ENCODE peak calls at places on chromosomes 11 and 22, in five cellular contexts. K is A549, I is right lobe of liver, F is lung, N is pancreas. B is an unnamed sample.

GRCh38 chr11:107275632-107276031 is 182.0 kb downstream of the CWF19L2 start:
- DNase-seq in F (no peak), K (peak; percentile 6), N (no peak), I (no peak), B (no peak)

GRCh38 chr22:23696326-23696851 is 5.6 kb downstream of the RGL4 start:
- DNase-seq in K (no peak), F (no peak), I (no peak), N (peak; percentile 58), B (no peak)

GRCh38 chr22:49525776-49526535 is 301.7 kb downstream of the BRD1 start:
- DNase-seq in K (no peak), N (no peak), I (no peak), F (no peak), B (no peak)

GRCh38 chr11:21806982-21807749 is 385.7 kb upstream of the ANO5 start:
- DNase-seq in I (no peak), K (no peak), F (no peak), N (no peak), B (no peak)

GRCh38 chr22:42114721-42115120 is 15.9 kb downstream of the CYP2D6 start:
- DNase-seq in N (no peak), I (no peak), K (peak; percentile 34), F (no peak), B (no peak)

GRCh38 chr11:43825217-43825816 is 55.3 kb upstream of the ALKBH3 start:
- DNase-seq in I (no peak), N (no peak), K (peak; percentile 31), F (no peak), B (no peak)

GRCh38 chr22:17086750-17087149 is 1.9 kb downstream of the IL17RA start:
- DNase-seq in N (no peak), K (no peak), F (no peak), I (peak; percentile 50), B (no peak)

GRCh38 chr11:77151804-77152513 is 23.9 kb downstream of the MYO7A start:
- DNase-seq in K (no peak), F (no peak), N (no peak), I (peak; percentile 37), B (no peak)

GRCh38 chr22:41442240-41442792 is 4.3 kb downstream of the TOB2 start:
- DNase-seq in F (no peak), N (no peak), K (no peak), I (no peak), B (no peak)

GRCh38 chr11:8070417-8071101 is 10.5 kb upstream of the TUB start:
- DNase-seq in I (no peak), F (no peak), K (peak; percentile 34), N (peak; percentile 27), B (no peak)

GRCh38 chr22:41893591-41894375 is 21.1 kb downstream of the SHISA8 start:
- DNase-seq in K (no peak), N (no peak), I (no peak), F (no peak), B (no peak)

GRCh38 chr11:38491986-38492385 is 1894.0 kb upstream of the RAG2 start:
- DNase-seq in K (no peak), N (no peak), F (no peak), I (no peak), B (no peak)

GRCh38 chr11:93054881-93055280 is 85.4 kb downstream of the MTNR1B start:
- DNase-seq in I (no peak), K (peak; percentile 91), F (no peak), N (no peak), B (no peak)

GRCh38 chr22:21952586-21953571 is at the start of gene PPM1F:
- DNase-seq in F (peak; percentile 87), K (peak; percentile 55), N (peak; percentile 98), I (peak; percentile 90), B (no peak)

GRCh38 chr22:41178425-41178975 is 26.6 kb upstream of the L3MBTL2 start:
- DNase-seq in N (no peak), K (no peak), F (no peak), I (peak; percentile 83), B (no peak)

GRCh38 chr11:46535688-46536087 is 58.1 kb downstream of the AMBRA1 start:
- DNase-seq in I (no peak), N (no peak), K (no peak), F (no peak), B (no peak)

GRCh38 chr11:27882066-27882697 is 181.9 kb upstream of the BDNF start:
- DNase-seq in N (no peak), F (no peak), I (no peak), K (peak; percentile 27), B (no peak)

GRCh38 chr22:40911772-40912171 is 39.4 kb upstream of the RBX1 start:
- DNase-seq in I (no peak), N (no peak), K (no peak), F (no peak), B (no peak)

GRCh38 chr11:131808466-131808865 is 438.1 kb downstream of the NTM start:
- DNase-seq in F (no peak), K (no peak), N (no peak), I (no peak), B (no peak)

GRCh38 chr22:34111210-34111824 is 191.0 kb upstream of the LARGE1 start:
- DNase-seq in N (no peak), K (peak; percentile 22), I (no peak), F (no peak), B (peak; percentile 9)

GRCh38 chr22:38218661-38219331 is 17.0 kb downstream of the MAFF start:
- DNase-seq in I (peak; percentile 78), K (peak; percentile 87), N (peak; percentile 80), F (peak; percentile 85), B (no peak)

GRCh38 chr22:44935724-44936123 is 74.1 kb downstream of the PHF21B start:
- DNase-seq in F (no peak), N (no peak), I (peak; percentile 31), K (no peak), B (no peak)

GRCh38 chr11:44372989-44373388 is 63.0 kb upstream of the ALX4 start:
- DNase-seq in I (no peak), F (no peak), K (no peak), N (no peak), B (no peak)

GRCh38 chr11:105621985-105622384 is 12.1 kb downstream of the GRIA4 start:
- DNase-seq in F (no peak), K (no peak), N (no peak), I (no peak), B (no peak)

GRCh38 chr11:105618343-105618955 is 8.6 kb downstream of the GRIA4 start:
- DNase-seq in F (no peak), K (no peak), N (no peak), I (no peak), B (no peak)

DNA sequence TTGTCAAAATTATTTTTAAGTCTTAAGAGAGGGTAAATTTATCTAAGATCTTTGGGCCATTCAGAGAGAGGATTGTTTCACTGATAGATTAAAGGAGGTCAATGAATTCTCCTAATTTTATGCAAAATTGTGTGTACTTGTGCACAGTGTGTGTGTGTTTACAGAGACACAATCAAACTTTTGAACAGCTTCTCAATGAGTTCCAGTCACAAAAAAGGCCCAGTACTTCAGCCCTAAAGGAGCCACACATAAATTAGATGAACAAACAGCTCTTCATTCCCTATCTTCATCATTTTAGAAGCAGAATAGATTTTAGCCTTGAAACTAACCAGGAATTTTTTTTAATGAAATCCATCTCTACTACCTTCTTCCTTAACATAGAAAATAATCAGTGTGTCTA is 9.7 kb downstream of the GRIA4 start:
- DNase-seq in I (no peak), K (no peak), N (no peak), F (no peak), B (no peak)
- H3K4me1 ChIP-seq in I (no peaks in the 10 kb centered on the region), K (no peaks in the 10 kb centered on the region), N (no peaks in the 10 kb centered on the region), F (no peaks in the 10 kb centered on the region), B (no peaks in the 10 kb centered on the region)

DNA sequence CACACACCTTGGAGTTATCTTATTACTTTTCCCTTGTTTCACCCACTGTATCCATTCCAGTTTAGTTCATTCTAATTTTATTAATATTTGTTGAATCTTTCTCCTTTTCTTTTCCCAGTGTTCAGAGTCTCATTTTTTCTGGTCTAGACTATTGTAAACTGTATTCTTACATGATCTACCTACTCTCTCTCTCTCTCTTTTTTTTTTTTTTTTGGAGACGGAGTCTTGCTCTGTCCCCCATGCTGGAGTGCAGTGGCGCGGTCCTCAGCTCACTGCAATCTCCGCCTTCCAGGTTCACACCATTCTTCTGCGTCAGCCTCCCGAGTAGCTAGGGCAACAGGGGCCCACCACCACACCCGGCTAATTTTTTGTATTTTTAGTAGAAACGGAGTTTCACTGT is 2.1 kb downstream of the ANKRD42 start:
- DNase-seq in F (no peak), N (no peak), I (no peak), K (no peak), B (no peak)
- H3K4me3 ChIP-seq in F (no peak overlapping the region), N (no peak overlapping the region), I (no peak overlapping the region), K (no peak overlapping the region), B (no peak overlapping the region)

GRCh38 chr22:31346733-31347250 is 646 bp upstream of the PATZ1 start:
- DNase-seq in I (peak; percentile 89), N (peak; percentile 78), K (peak; percentile 50), F (peak; percentile 53), B (no peak)
- H3K4me1 ChIP-seq in I (peaks cover 27% of the 10 kb centered on the region), N (peaks cover 8% of the 10 kb centered on the region), K (peaks cover 29% of the 10 kb centered on the region), F (peaks cover 4% of the 10 kb centered on the region), B (peaks cover 14% of the 10 kb centered on the region)

DNA sequence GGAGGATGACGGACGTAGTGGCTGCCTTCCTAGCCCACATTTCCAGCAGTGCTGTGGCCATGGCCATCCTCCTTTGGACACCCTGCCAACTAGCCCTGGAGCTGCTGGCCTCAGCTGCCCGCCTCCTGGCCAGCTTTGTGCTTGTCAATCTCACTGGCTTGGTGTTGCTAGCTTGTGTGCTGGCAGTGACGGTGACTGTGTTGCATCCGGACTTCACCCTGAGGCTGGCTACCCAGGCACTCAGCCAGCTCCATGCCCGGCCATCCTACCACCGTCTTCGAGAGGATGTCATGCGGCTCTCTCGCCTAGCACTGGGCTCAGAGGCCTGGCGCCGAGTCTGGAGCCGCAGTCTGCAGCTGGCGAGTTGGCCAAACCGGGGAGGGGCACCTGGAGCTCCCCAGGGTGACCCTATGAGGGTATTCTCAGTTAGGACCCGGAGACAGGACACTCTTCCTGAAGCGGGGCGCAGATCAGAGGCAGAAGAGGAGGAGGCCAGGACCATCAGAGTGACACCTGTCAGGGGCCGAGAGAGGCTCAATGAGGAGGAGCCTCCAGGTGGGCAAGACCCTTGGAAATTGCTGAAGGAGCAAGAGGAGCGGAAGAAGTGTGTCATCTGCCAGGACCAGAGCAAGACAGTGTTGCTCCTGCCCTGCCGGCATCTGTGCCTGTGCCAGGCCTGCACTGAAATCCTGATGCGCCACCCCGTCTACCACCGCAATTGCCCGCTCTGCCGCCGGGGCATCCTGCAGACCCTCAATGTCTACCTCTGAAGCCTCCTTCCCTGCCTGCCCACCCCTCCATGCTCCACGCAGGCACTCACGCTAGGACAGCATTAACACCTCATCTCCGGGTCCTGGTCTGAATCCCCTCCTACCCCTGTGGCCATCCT is 1.6 kb downstream of the RNF26 start:
- DNase-seq in N (no peak), I (peak; percentile 95), F (no peak), K (no peak), B (no peak)
- H3K4me3 ChIP-seq in N (no peak overlapping the region), I (peak overlapping the region; percentile 65), F (no peak overlapping the region), K (no peak overlapping the region), B (no peak overlapping the region)

DNA sequence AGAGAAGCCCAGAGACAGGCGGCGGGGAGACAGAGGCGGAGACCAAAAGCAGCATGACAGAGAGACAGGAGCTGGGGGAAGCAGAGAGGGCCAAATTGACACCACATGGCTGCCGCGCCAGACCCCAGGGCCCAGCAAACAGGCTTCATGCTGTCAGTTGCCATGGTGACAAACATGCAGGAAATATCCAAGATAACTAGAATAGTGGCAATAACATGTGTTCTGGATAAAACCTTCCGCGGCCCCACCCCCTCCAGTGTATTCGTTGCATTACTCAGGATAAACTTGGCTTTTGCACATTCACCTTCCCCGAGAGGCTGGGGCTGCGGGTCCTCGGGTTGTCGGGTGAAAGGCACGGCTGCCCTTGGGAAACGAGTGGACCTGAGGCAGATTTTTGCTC is 49.9 kb upstream of the CDON start:
- DNase-seq in K (no peak), I (no peak), N (no peak), F (no peak), B (no peak)
- H3K4me1 ChIP-seq in K (peaks cover 37% of the 10 kb centered on the region), I (peaks cover 33% of the 10 kb centered on the region), N (peaks cover 27% of the 10 kb centered on the region), F (peaks cover 12% of the 10 kb centered on the region), B (no peaks in the 10 kb centered on the region)

GRCh38 chr11:65634440-65634839 is 3.5 kb upstream of the SIPA1 start:
- DNase-seq in K (no peak), F (no peak), I (no peak), N (no peak), B (no peak)
- H3K4me3 ChIP-seq in K (no peak overlapping the region), F (no peak overlapping the region), I (no peak overlapping the region), N (no peak overlapping the region), B (no peak overlapping the region)

B was measured in iPS DF 6.9.